ENCODE peak calls at places on chromosomes 2 and 18, in six cellular contexts. W is tibial artery; L is right cardiac atrium; M is CD4-positive, alpha-beta memory T cell; O is A549; C is lower lobe of right lung. F is an unnamed sample. For H3K9me3 and H3K4me1, the result is how much of the 10 kb centered on the place peaks cover.

GRCh38 chr18:13308369-13308768 is 89.8 kb downstream of the LDLRAD4 start:
- DNase-seq in W (no peak), L (no peak), M (peak), O (no peak), C (no peak), F (no peak)

GRCh38 chr2:44912660-44913059 is 28.8 kb upstream of the SIX3 start:
- DNase-seq in W (no peak), L (peak), M (no peak), O (peak), C (no peak), F (no peak)

GRCh38 chr2:85797263-85797660 is 43.5 kb downstream of the ATOH8 start:
- DNase-seq in W (no peak), L (no peak), M (no peak), O (no peak), C (no peak), F (no peak)

GRCh38 chr2:88059979-88060906 is 4.7 kb upstream of the KRCC1 start:
- DNase-seq in W (no peak), L (no peak), M (peak), O (peak), C (no peak), F (no peak)

GRCh38 chr2:39008663-39009062 is 112.2 kb downstream of the SOS1 start:
- DNase-seq in W (no peak), L (no peak), M (no peak), O (no peak), C (no peak), F (no peak)

GRCh38 chr2:19540739-19541503 is 182.5 kb upstream of the OSR1 start:
- DNase-seq in W (no peak), L (no peak), M (no peak), O (peak), C (no peak), F (no peak)

GRCh38 chr18:56458770-56459450 is 179.5 kb downstream of the TXNL1 start:
- DNase-seq in W (no peak), L (no peak), M (no peak), O (no peak), C (no peak), F (no peak)

GRCh38 chr18:22499421-22499820 is 81.7 kb upstream of the CTAGE1 start:
- DNase-seq in W (no peak), L (no peak), M (no peak), O (no peak), C (no peak), F (no peak)

GRCh38 chr2:226609361-226609760 is 190.3 kb downstream of the IRS1 start:
- DNase-seq in W (no peak), L (no peak), M (no peak), O (no peak), C (no peak), F (no peak)

DNA sequence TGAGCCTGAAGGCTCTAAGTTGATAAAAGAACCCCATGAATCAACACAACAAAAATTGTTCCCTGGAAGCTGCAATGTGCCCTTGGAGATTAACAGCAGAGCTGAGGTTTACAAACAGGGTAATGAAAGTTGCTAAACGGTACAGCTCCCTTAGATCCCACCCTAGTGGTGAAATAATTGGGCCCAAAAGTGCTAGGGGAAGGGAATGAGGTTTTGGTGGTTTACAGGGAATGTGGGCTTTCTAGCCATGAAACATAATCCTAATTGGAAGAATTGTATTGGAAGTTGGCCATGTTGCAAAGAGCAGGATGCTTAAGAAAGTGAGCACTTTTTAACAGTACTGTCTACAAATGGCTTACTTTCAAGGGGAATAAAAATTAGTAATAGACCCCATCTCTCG is 180.2 kb upstream of the SMIM21 start:
- DNase-seq in W (no peak), L (no peak), M (no peak), O (no peak), C (no peak), F (no peak)
- H3K9me3 ChIP-seq in W (under half), L (under half), M (under half), O (under half), C (under half), F (under half)

DNA sequence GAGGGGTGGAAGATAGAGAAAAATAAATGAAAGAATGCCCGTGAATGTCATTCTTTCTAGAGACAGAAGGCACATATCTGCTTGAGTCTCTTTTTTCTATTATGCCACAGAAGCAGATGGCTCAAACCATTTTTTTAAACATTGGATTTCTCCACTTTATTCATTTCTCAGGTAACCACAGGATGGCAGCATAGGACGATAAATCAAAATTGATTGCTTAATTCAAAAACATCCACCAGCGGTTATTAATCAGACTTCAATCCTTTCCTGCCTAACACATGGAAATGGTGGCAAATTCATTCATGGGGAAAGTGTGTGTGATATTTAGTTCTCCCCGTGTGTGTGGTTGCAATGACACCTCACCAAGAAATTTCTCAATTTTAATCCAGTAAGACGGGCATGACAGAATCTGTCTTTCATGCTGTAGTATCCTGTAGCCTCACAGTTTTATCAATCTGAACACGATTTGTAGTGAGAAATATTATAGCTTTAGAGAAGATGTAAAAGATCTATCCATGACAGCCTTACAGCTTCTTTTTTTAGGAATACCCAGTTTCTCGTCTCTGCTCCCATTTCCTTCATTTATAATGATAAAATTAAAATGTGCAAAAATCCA is 72.2 kb downstream of the DSC3 start:
- DNase-seq in W (no peak), L (no peak), M (no peak), O (peak), C (no peak), F (no peak)
- H3K4me3 ChIP-seq in W (no peak), L (no peak), M (no peak), O (no peak), C (no peak), F (no peak)

GRCh38 chr2:160368988-160369935 is 124.3 kb downstream of the RBMS1 start:
- DNase-seq in W (no peak), L (no peak), M (no peak), O (no peak), C (no peak), F (no peak)

GRCh38 chr2:160367887-160368286 is 125.7 kb downstream of the RBMS1 start:
- DNase-seq in W (no peak), L (no peak), M (no peak), O (no peak), C (no peak), F (no peak)

GRCh38 chr2:160362521-160362920 is 131.1 kb downstream of the RBMS1 start:
- DNase-seq in W (no peak), L (no peak), M (no peak), O (no peak), C (no peak), F (no peak)

GRCh38 chr2:160363961-160364733 is 129.5 kb downstream of the RBMS1 start:
- DNase-seq in W (no peak), L (no peak), M (no peak), O (no peak), C (no peak), F (no peak)

DNA sequence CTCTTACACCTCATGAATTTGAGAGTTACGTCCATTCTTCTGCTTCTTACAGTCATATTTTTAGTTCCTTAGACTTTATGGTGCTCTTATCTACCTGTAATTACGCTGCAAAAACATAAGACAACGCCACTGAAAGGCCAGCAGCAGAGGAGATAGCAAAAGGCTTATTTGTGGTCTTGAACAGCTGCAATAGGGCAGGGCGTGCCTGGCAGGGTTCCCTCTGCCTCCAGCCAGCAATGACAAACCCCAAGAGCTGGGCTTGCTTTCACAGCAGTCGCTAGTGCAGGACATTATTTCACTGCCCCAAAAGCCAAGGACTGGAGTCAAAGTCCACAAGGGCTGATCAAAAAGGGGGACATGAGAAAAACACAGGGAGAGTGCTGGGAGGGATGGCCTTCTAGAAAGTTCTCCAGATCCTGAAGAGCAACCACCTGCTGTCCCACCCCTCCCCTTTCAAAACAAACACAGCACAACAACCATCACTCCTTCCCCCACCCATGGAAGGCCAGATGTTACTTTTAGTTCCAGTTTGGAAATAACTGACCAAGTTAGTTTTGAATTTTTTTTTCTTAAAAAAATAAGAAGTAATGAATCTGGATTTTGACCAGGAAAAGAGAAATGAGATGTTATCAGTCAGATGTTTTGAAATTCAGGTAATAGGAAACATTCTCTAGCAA is 127.8 kb downstream of the RBMS1 start:
- DNase-seq in W (peak), L (peak), M (no peak), O (no peak), C (no peak), F (no peak)
- H3K4me1 ChIP-seq in W (half or more), L (under half), M (half or more), O (half or more), C (half or more), F (half or more)

GRCh38 chr2:173298536-173299097 is 56.1 kb upstream of the CDCA7 start:
- DNase-seq in W (no peak), L (no peak), M (no peak), O (no peak), C (no peak), F (no peak)
- H3K9me3 ChIP-seq in W (under half), L (under half), M (under half), O (under half), C (under half), F (under half)

DNA sequence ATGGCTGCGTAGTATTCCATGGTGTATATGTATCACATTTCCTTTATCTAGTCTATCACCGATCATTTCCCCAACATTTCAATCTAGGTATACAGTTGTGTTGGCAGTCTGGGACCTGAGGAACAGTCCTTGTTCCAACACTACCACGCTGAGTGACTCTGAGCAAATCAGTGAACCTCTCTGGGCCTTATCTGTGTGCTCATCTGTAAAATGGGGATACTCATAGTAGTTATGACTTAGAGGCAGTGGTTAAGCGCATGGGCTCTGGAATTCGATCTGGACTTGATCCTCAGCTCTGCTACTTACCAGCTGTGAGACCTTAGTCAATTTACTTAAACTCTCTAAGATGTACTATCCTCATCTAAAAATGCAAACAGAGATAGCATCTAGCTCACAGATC is 85.1 kb downstream of the BCL2 start:
- DNase-seq in W (no peak), L (no peak), M (no peak), O (no peak), C (no peak), F (no peak)
- H3K4me3 ChIP-seq in W (no peak), L (no peak), M (no peak), O (no peak), C (no peak), F (no peak)

GRCh38 chr2:150522269-150522668 is 34.8 kb upstream of the RND3 start:
- DNase-seq in W (no peak), L (no peak), M (no peak), O (no peak), C (no peak), F (no peak)
- H3K4me1 ChIP-seq in W (under half), L (under half), M (under half), O (under half), C (under half), F (under half)

GRCh38 chr18:65343571-65343970 is 407.2 kb upstream of the CDH7 start:
- DNase-seq in W (no peak), L (no peak), M (no peak), O (no peak), C (no peak), F (no peak)
- H3K9me3 ChIP-seq in W (under half), L (under half), M (under half), O (under half), C (under half), F (under half)

GRCh38 chr18:79560861-79561210 is 118.8 kb upstream of the CTDP1 start:
- DNase-seq in W (no peak), L (no peak), M (no peak), O (no peak), C (no peak), F (no peak)
- H3K4me3 ChIP-seq in W (no peak), L (no peak), M (no peak), O (no peak), C (no peak), F (no peak)

GRCh38 chr2:160399880-160400279 is 93.7 kb downstream of the RBMS1 start:
- DNase-seq in W (no peak), L (no peak), M (no peak), O (no peak), C (no peak), F (no peak)
- H3K4me1 ChIP-seq in W (half or more), L (under half), M (half or more), O (half or more), C (half or more), F (half or more)

DNA sequence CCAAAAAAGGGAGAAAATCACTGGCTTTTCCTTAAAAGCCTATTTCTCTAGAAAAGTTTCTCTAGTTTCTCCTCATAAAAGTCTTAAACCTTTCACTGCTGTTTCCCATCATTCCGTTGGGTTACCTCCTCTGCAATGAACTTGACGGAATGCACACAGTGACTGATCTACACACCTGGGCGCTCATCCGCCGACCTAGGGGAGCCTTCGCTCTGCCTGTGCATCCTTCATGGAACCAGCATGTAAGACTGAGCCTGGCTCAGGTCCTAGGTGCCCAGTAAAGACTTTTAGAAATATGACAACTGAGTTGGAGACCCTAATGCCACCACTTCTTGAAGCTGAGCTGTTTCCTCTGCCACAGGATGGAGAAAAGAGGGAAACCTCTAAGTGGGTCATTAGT is 354.2 kb upstream of the SALL3 start:
- DNase-seq in W (peak), L (no peak), M (no peak), O (no peak), C (no peak), F (no peak)
- H3K9me3 ChIP-seq in W (under half), L (under half), M (under half), O (under half), C (under half), F (under half)